ENCODE peak calls at places on chromosomes 16 and 17, in four cellular contexts. N is activated CD4-positive, alpha-beta T cell treated with anti-CD3 and anti-CD28 coated beads for 24 hours; O is tibial nerve; S is Karpas-422. R is an unnamed sample.

GRCh38 chr16:74603848-74604247 is 3.1 kb downstream of the GLG1 start:
- DNase-seq in N (no peak), O (no peak), S (no peak), R (no peak)

GRCh38 chr17:72125742-72126141 is 4.9 kb downstream of the SOX9 start:
- DNase-seq in N (no peak), O (no peak), S (no peak), R (no peak)

GRCh38 chr17:13885953-13886889 is 183.1 kb upstream of the COX10 start:
- DNase-seq in N (no peak), O (no peak), S (no peak), R (no peak)

GRCh38 chr17:42629420-42630009 is 20.0 kb downstream of the TUBG1 start:
- DNase-seq in N (no peak), O (no peak), S (no peak), R (peak; percentile 88)

GRCh38 chr17:7015587-7016020 is 3.2 kb downstream of the RNASEK start:
- DNase-seq in N (no peak), O (no peak), S (no peak), R (peak; percentile 56)

GRCh38 chr16:30997000-30997886 is 12.2 kb downstream of the HSD3B7 start:
- DNase-seq in N (peak; percentile 83), O (peak; percentile 65), S (peak; percentile 91), R (peak; percentile 84)

GRCh38 chr16:81738831-81739496 is 40.1 kb upstream of the PLCG2 start:
- DNase-seq in N (no peak), O (no peak), S (peak; percentile 94), R (peak; percentile 49)

GRCh38 chr16:88928405-88929375 is 48.3 kb downstream of the CBFA2T3 start:
- DNase-seq in N (no peak), O (no peak), S (no peak), R (no peak)

GRCh38 chr17:40422990-40423611 is 5.4 kb upstream of the TOP2A start:
- DNase-seq in N (no peak), O (no peak), S (no peak), R (no peak)

GRCh38 chr17:42441717-42442565 is 16.7 kb upstream of the ATP6V0A1 start:
- DNase-seq in N (no peak), O (no peak), S (no peak), R (no peak)

GRCh38 chr17:33500141-33500540 is 207.0 kb upstream of the ASIC2 start:
- DNase-seq in N (no peak), O (no peak), S (no peak), R (no peak)

GRCh38 chr17:57732062-57732461 is 13.0 kb downstream of the CCDC182 start:
- DNase-seq in N (no peak), O (no peak), S (no peak), R (no peak)

GRCh38 chr16:59849716-59850115 is 1115.6 kb upstream of the GOT2 start:
- DNase-seq in N (no peak), O (no peak), S (no peak), R (no peak)

GRCh38 chr17:80043963-80044362 is 7.5 kb downstream of the CCDC40 start:
- DNase-seq in N (no peak), O (no peak), S (no peak), R (no peak)

GRCh38 chr17:82933911-82934310 is 94.1 kb upstream of the ZNF750 start:
- DNase-seq in N (no peak), O (no peak), S (no peak), R (no peak)

GRCh38 chr17:57811633-57812280 is 38.1 kb downstream of the MRPS23 start:
- DNase-seq in N (no peak), O (no peak), S (peak; percentile 47), R (no peak)

GRCh38 chr16:11258553-11259287 is 2.7 kb upstream of the SOCS1 start:
- DNase-seq in N (no peak), O (no peak), S (no peak), R (no peak)

GRCh38 chr17:76270127-76270592 is 5.0 kb downstream of the UBALD2 start:
- DNase-seq in N (no peak), O (no peak), S (no peak), R (no peak)

GRCh38 chr17:17377568-17377967 is 74.4 kb downstream of the NT5M start:
- DNase-seq in N (no peak), O (no peak), S (no peak), R (no peak)

GRCh38 chr16:546909-547770 is 13.1 kb upstream of the PRR35 start:
- DNase-seq in N (no peak), O (peak; percentile 54), S (no peak), R (peak; percentile 75)

GRCh38 chr16:22370038-22370541 is 4.3 kb downstream of the CDR2 start:
- DNase-seq in N (no peak), O (no peak), S (no peak), R (no peak)

GRCh38 chr17:65278820-65279184 is 141.6 kb downstream of the RGS9 start:
- DNase-seq in N (no peak), O (no peak), S (no peak), R (no peak)

GRCh38 chr17:12391468-12391867 is 274.2 kb upstream of the MYOCD start:
- DNase-seq in N (no peak), O (no peak), S (no peak), R (no peak)

GRCh38 chr16:28984619-28985135 is at the start of gene LAT:
- DNase-seq in N (peak; percentile 64), O (no peak), S (peak; percentile 56), R (no peak)

GRCh38 chr16:77863250-77863649 is 74.9 kb downstream of the VAT1L start:
- DNase-seq in N (no peak), O (no peak), S (no peak), R (no peak)

GRCh38 chr16:6207124-6207523 is 1109.5 kb upstream of the EEF2KMT start:
- DNase-seq in N (no peak), O (no peak), S (no peak), R (no peak)

GRCh38 chr17:81844887-81845286 is 10.0 kb upstream of the PPP1R27 start:
- DNase-seq in N (no peak), O (no peak), S (no peak), R (no peak)

GRCh38 chr17:70945386-70945785 is 776.1 kb downstream of the KCNJ2 start:
- DNase-seq in N (no peak), O (no peak), S (no peak), R (no peak)